ENCODE peak calls at places on chromosome 10, in four cellular contexts. Y is LHCN-M2; N is activated T-helper 1 cell treated with anti-CD3 and anti-CD28 coated beads, Interleukin-12 subunit alpha, Interleukin-12 subunit beta, Interleukin-2, Interleukin-4 antibody, amounts not matched to agents 30 ng/mL and 10 ng/mL and 1 ng/mL, durations not matched to agents 14 hours and 24 hours and 36 hours; L is astrocyte of the hippocampus. M is an unnamed sample.

GRCh38 chr10:133058267-133059092 is 29.2 kb upstream of the ADGRA1 start:
- DNase-seq in Y (no peak), N (no peak), L (no peak), M (no peak)

GRCh38 chr10:110311357-110311949 is 6.7 kb upstream of the SMNDC1 start:
- DNase-seq in Y (peak; percentile 73), N (no peak), L (peak; percentile 80), M (no peak)

GRCh38 chr10:110239892-110240291 is 32.5 kb downstream of the MXI1 start:
- DNase-seq in Y (no peak), N (no peak), L (no peak), M (no peak)

GRCh38 chr10:47255033-47255813 is 44.8 kb upstream of the GDF10 start:
- DNase-seq in Y (no peak), N (no peak), L (no peak), M (no peak)

GRCh38 chr10:65325913-65326312 is 1599.9 kb upstream of the LRRTM3 start:
- DNase-seq in Y (no peak), N (no peak), L (no peak), M (no peak)

GRCh38 chr10:78331391-78331922 is 297.8 kb downstream of the RPS24 start:
- DNase-seq in Y (peak; percentile 68), N (no peak), L (peak; percentile 78), M (no peak)

GRCh38 chr10:55287346-55287745 is 486.3 kb upstream of the PCDH15 start:
- DNase-seq in Y (no peak), N (no peak), L (no peak), M (no peak)

GRCh38 chr10:128062331-128062730 is 63.9 kb downstream of the MKI67 start:
- DNase-seq in Y (no peak), N (no peak), L (no peak), M (no peak)

GRCh38 chr10:78802406-78802805 is 266.4 kb upstream of the ZMIZ1 start:
- DNase-seq in Y (no peak), N (no peak), L (no peak), M (no peak)

GRCh38 chr10:79139124-79139835 is 70.5 kb downstream of the ZMIZ1 start:
- DNase-seq in Y (peak; percentile 89), N (no peak), L (peak; percentile 92), M (no peak)

GRCh38 chr10:132420469-132421376 is 23.7 kb downstream of the PWWP2B start:
- DNase-seq in Y (no peak), N (no peak), L (no peak), M (no peak)

GRCh38 chr10:43117777-43118583 is 20.3 kb upstream of the CSGALNACT2 start:
- DNase-seq in Y (no peak), N (no peak), L (no peak), M (no peak)

GRCh38 chr10:58280485-58280884 is 11.5 kb downstream of the CISD1 start:
- DNase-seq in Y (no peak), N (no peak), L (no peak), M (no peak)

M was measured in T-helper 2 cell treated with Interferon-gamma antibody and Interleukin-4, amounts not matched to agents 5 μg/mL and 100 μg/mL, for 36 hours.